ENCODE peak calls at places on chromosomes 3 and 15, in four cellular contexts. L is SW480; Y is M059J; J is activated T-cell treated with anti-CD3 and anti-CD28 coated beads, Interleukin-2, amount 50 U/mL, for 48 hours. K is an unnamed sample.

GRCh38 chr15:81069356-81069755 is 64.7 kb upstream of the CFAP161 start:
- DNase-seq in L (no peak), Y (no peak), J (no peak), K (no peak)

GRCh38 chr15:76312540-76313174 is 1.4 kb upstream of the ETFA start:
- DNase-seq in L (peak), Y (peak), J (no peak), K (no peak)

GRCh38 chr15:58864602-58865419 is 68.7 kb downstream of the SLTM start:
- DNase-seq in L (no peak), Y (no peak), J (peak), K (no peak)

GRCh38 chr3:53109822-53110771 is 20.1 kb downstream of the RFT1 start:
- DNase-seq in L (no peak), Y (no peak), J (peak), K (no peak)

GRCh38 chr3:177968891-177969290 is 567.3 kb upstream of the KCNMB2 start:
- DNase-seq in L (no peak), Y (peak), J (no peak), K (no peak)

GRCh38 chr3:57007513-57008415 is 52.7 kb upstream of the SPATA12 start:
- DNase-seq in L (peak), Y (peak), J (peak), K (peak)

GRCh38 chr3:69014022-69014580 is 617 bp upstream of the EOGT start:
- DNase-seq in L (peak), Y (no peak), J (no peak), K (no peak)

GRCh38 chr3:189186093-189186492 is 14.3 kb downstream of the TPRG1 start:
- DNase-seq in L (no peak), Y (peak), J (no peak), K (no peak)

GRCh38 chr3:38985581-38985980 is 66.2 kb downstream of the SCN11A start:
- DNase-seq in L (no peak), Y (peak), J (no peak), K (no peak)

GRCh38 chr3:61877359-61877770 is 316.0 kb downstream of the PTPRG start:
- DNase-seq in L (peak), Y (no peak), J (no peak), K (peak)

GRCh38 chr3:49260711-49261357 is 16.2 kb downstream of the C3orf62 start:
- DNase-seq in L (no peak), Y (no peak), J (no peak), K (no peak)

GRCh38 chr3:38579146-38579545 is 70.3 kb downstream of the SCN5A start:
- DNase-seq in L (no peak), Y (peak), J (peak), K (peak)

GRCh38 chr3:193590088-193590856 is 2.7 kb upstream of the OPA1 start:
- DNase-seq in L (peak), Y (peak), J (no peak), K (no peak)

GRCh38 chr15:69798481-69799315 is 299.0 kb downstream of the TLE3 start:
- DNase-seq in L (no peak), Y (peak), J (no peak), K (peak)

GRCh38 chr3:192819001-192819569 is 91.7 kb upstream of the FGF12 start:
- DNase-seq in L (peak), Y (peak), J (peak), K (no peak)

GRCh38 chr3:59862686-59863085 is 812.9 kb upstream of the CFAP20DC start:
- DNase-seq in L (peak), Y (peak), J (no peak), K (no peak)

GRCh38 chr15:80727196-80727595 is 32.1 kb downstream of the ABHD17C start:
- DNase-seq in L (no peak), Y (no peak), J (no peak), K (peak)

GRCh38 chr3:172717493-172718088 is 6.7 kb upstream of the NCEH1 start:
- DNase-seq in L (peak), Y (peak), J (no peak), K (no peak)

GRCh38 chr15:72835289-72835890 is 51.8 kb upstream of the ADPGK start:
- DNase-seq in L (peak), Y (no peak), J (no peak), K (no peak)

GRCh38 chr3:127985216-127985615 is 67.0 kb upstream of the SEC61A1 start:
- DNase-seq in L (no peak), Y (no peak), J (no peak), K (no peak)

GRCh38 chr3:21752749-21753347 is 1.8 kb upstream of the ZNF385D start:
- DNase-seq in L (peak), Y (peak), J (no peak), K (peak)

GRCh38 chr3:66394261-66395249 is 106.3 kb downstream of the LRIG1 start:
- DNase-seq in L (no peak), Y (no peak), J (no peak), K (no peak)

GRCh38 chr3:178602864-178603263 is 66.6 kb downstream of the KCNMB2 start:
- DNase-seq in L (peak), Y (peak), J (no peak), K (no peak)

GRCh38 chr3:133888739-133889340 is 6.8 kb downstream of the RAB6B start:
- DNase-seq in L (no peak), Y (no peak), J (no peak), K (no peak)

GRCh38 chr15:74869726-74870407 is 3.3 kb downstream of the SCAMP2 start:
- DNase-seq in L (no peak), Y (no peak), J (peak), K (no peak)

GRCh38 chr3:183815951-183816475 is 9.4 kb downstream of the MAP6D1 start:
- DNase-seq in L (no peak), Y (no peak), J (no peak), K (no peak)

GRCh38 chr3:130341388-130341787 is 4.1 kb upstream of the COL6A5 start:
- DNase-seq in L (peak), Y (peak), J (no peak), K (peak)

GRCh38 chr3:51681453-51681852 is 10.4 kb downstream of the TEX264 start:
- DNase-seq in L (peak), Y (peak), J (no peak), K (no peak)

GRCh38 chr3:158352551-158352950 is 218.4 kb upstream of the MLF1 start:
- DNase-seq in L (no peak), Y (no peak), J (no peak), K (no peak)

GRCh38 chr3:18645603-18646002 is 220.5 kb upstream of the SATB1 start:
- DNase-seq in L (no peak), Y (no peak), J (peak), K (no peak)

GRCh38 chr3:103381286-103381685 is 946.5 kb downstream of the ZPLD1 start:
- DNase-seq in L (no peak), Y (no peak), J (no peak), K (no peak)

GRCh38 chr3:120596853-120597223 is 702 bp downstream of the NDUFB4 start:
- DNase-seq in L (no peak), Y (no peak), J (no peak), K (no peak)